ENCODE peak calls at places on chromosomes 13 and 19, in ten cellular contexts. S is astrocyte of the spinal cord, M is epithelial cell of proximal tubule, T is neural progenitor cell, E is heart left ventricle, Z is brain microvascular endothelial cell, V is cardiac muscle cell, W is HFF-Myc, A is hepatocyte, K is astrocyte of the cerebellum. N is an unnamed sample.

GRCh38 chr19:47111081-47111589 is 2.4 kb downstream of the ZC3H4 start:
- DNase-seq in V (no peak), M (no peak), W (no peak), E (no peak), Z (no peak), S (no peak), T (peak), K (no peak), A (no peak), N (peak)

GRCh38 chr19:7899751-7900352 is 3.8 kb upstream of the MAP2K7 start:
- DNase-seq in M (no peak), T (no peak), E (no peak), A (no peak), W (no peak), V (no peak), S (no peak), K (no peak), Z (no peak), N (no peak)

GRCh38 chr13:75359266-75359665 is 122.7 kb downstream of the TBC1D4 start:
- DNase-seq in A (no peak), E (no peak), V (peak), S (peak), M (peak), K (peak), T (peak), Z (peak), W (peak), N (peak)

GRCh38 chr13:73335226-73335625 is 276.4 kb downstream of the KLF5 start:
- DNase-seq in V (peak), W (peak), S (peak), E (no peak), K (no peak), Z (peak), M (peak), T (no peak), A (no peak), N (peak)

GRCh38 chr19:45213031-45213430 is 32.2 kb downstream of the EXOC3L2 start:
- DNase-seq in W (no peak), Z (no peak), M (no peak), S (no peak), V (no peak), A (no peak), E (no peak), T (no peak), K (no peak), N (no peak)

GRCh38 chr13:37681295-37682032 is 82.9 kb upstream of the POSTN start:
- DNase-seq in M (no peak), K (peak), W (no peak), V (peak), T (no peak), A (no peak), Z (peak), S (peak), E (no peak), N (peak)

GRCh38 chr13:27481766-27482165 is 31.4 kb upstream of the MTIF3 start:
- DNase-seq in Z (peak), A (peak), K (no peak), W (no peak), T (peak), S (peak), E (no peak), M (no peak), V (peak), N (peak)

GRCh38 chr19:5547881-5548280 is 19.9 kb downstream of the TINCR start:
- DNase-seq in M (no peak), V (peak), A (peak), K (peak), W (no peak), S (peak), T (peak), E (no peak), Z (peak), N (peak)

GRCh38 chr19:926595-927043 is 784 bp downstream of the ARID3A start:
- DNase-seq in A (peak), W (no peak), E (no peak), M (no peak), K (no peak), T (peak), S (peak), V (peak), Z (peak), N (peak)

GRCh38 chr19:57355916-57356315 is 4.8 kb downstream of the ZNF304 start:
- DNase-seq in A (no peak), W (no peak), Z (no peak), K (no peak), T (no peak), M (no peak), E (no peak), S (no peak), V (no peak), N (no peak)
- H3K4me3 ChIP-seq in A (no peak), W (no peak), Z (no peak), K (no peak), T (no peak), M (no peak), E (no peak), S (no peak), V (no peak), N (no peak)

DNA sequence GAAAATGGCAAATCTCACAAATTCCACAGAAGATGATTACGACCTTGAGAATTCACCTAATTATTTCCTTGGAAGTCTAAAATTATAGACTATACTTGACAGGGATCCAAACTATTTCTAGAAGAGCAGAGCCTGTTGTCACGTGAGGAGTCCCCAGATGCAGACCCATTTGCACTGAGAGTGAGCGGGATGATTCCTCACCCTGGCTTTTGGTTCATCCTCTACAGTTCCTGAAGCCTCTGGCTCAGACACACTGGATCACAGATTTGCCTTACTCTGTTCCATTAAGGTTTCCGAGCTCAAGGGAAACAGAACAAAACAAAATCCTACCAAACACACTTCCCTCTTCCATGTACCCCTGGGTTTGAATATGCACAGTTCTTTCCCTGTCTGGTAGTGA is 22.9 kb upstream of the CYSLTR2 start:
- DNase-seq in S (no peak), A (no peak), T (no peak), K (no peak), E (no peak), V (no peak), Z (no peak), W (no peak), M (no peak), N (no peak)
- TF ChIP-seq CTCF in S (no peak), A (no peak), T (no peak), K (no peak), E (no peak), V (no peak), Z (no peak), W (no peak), M (no peak), N (no peak)

GRCh38 chr13:60261432-60262351 is 98.0 kb upstream of the DIAPH3 start:
- DNase-seq in E (no peak), W (no peak), V (no peak), Z (no peak), K (no peak), M (no peak), T (peak), A (no peak), S (no peak), N (no peak)
- H3K4me3 ChIP-seq in E (no peak), W (no peak), V (no peak), Z (no peak), K (no peak), M (no peak), T (no peak), A (no peak), S (no peak), N (no peak)

GRCh38 chr19:11987405-11988231 is 22.8 kb downstream of the ZNF763 start:
- DNase-seq in W (peak), S (peak), Z (peak), E (peak), A (peak), T (peak), K (peak), V (peak), M (peak), N (peak)
- TF ChIP-seq CTCF in W (no peak), S (no peak), Z (no peak), E (peak), A (no peak), T (no peak), K (no peak), V (no peak), M (no peak), N (no peak)

GRCh38 chr19:34962945-34963530 is 991 bp downstream of the ZNF792 start:
- DNase-seq in T (no peak), W (no peak), E (peak), V (no peak), Z (no peak), S (peak), M (no peak), K (no peak), A (no peak), N (peak)

GRCh38 chr19:34961775-34962174 is 2.3 kb downstream of the ZNF792 start:
- DNase-seq in W (no peak), T (no peak), S (no peak), V (no peak), M (no peak), A (no peak), K (no peak), Z (no peak), E (no peak), N (no peak)

GRCh38 chr19:34962281-34962944 is 1.6 kb downstream of the ZNF792 start:
- DNase-seq in E (peak), Z (no peak), M (no peak), V (peak), K (no peak), A (no peak), S (no peak), W (no peak), T (no peak), N (peak)

GRCh38 chr19:34960103-34960805 is 3.8 kb downstream of the ZNF792 start:
- DNase-seq in A (no peak), V (peak), K (peak), M (no peak), Z (peak), E (no peak), S (peak), T (no peak), W (no peak), N (peak)

GRCh38 chr19:34960940-34961679 is 2.9 kb downstream of the ZNF792 start:
- DNase-seq in S (no peak), Z (no peak), V (no peak), E (no peak), A (no peak), M (no peak), W (no peak), K (no peak), T (no peak), N (no peak)
- H3K4me3 ChIP-seq in S (no peak), Z (no peak), V (no peak), E (no peak), A (no peak), M (no peak), W (no peak), K (no peak), T (no peak), N (no peak)

N was measured in choroid plexus epithelial cell.